ENCODE peak calls at places on chromosome 4, in seven cellular contexts. A is HepG2; Z is heart right ventricle; X is left lung; W is A549; I is CD4-positive, CD25-positive, alpha-beta regulatory T cell; U is heart left ventricle. M is an unnamed sample.

GRCh38 chr4:74933562-74934015 is 673 bp downstream of the PARM1 start:
- ATAC-seq in Z (peak), I (no peak), U (peak), W (peak), X (peak), A (no peak), M (no peak)

GRCh38 chr4:143358419-143358818 is 21.7 kb downstream of the GAB1 start:
- ATAC-seq in A (no peak), W (no peak), Z (no peak), X (no peak), U (no peak), I (no peak), M (no peak)

GRCh38 chr4:151204925-151205524 is 71.9 kb upstream of the PRSS48 start:
- ATAC-seq in Z (peak), U (no peak), X (no peak), I (no peak), A (peak), W (peak), M (no peak)

GRCh38 chr4:103137446-103137827 is 37.8 kb upstream of the BDH2 start:
- ATAC-seq in A (no peak), U (no peak), I (no peak), X (no peak), Z (no peak), W (no peak), M (no peak)

GRCh38 chr4:26094076-26094475 is 180.1 kb downstream of the SMIM20 start:
- ATAC-seq in Z (no peak), A (no peak), W (no peak), X (no peak), I (no peak), U (no peak), M (peak)

GRCh38 chr4:185357733-185358440 is 37.8 kb downstream of the LRP2BP start:
- ATAC-seq in U (no peak), I (no peak), W (no peak), Z (no peak), X (no peak), A (no peak), M (no peak)

GRCh38 chr4:177251237-177251636 is 58.4 kb upstream of the NEIL3 start:
- ATAC-seq in U (no peak), Z (no peak), W (no peak), A (no peak), X (no peak), I (peak), M (no peak)

GRCh38 chr4:77821775-77822174 is 2.6 kb upstream of the CNOT6L start:
- ATAC-seq in W (no peak), Z (no peak), U (no peak), X (no peak), I (peak), A (no peak), M (no peak)

GRCh38 chr4:163815776-163816175 is 321.3 kb downstream of the TMA16 start:
- ATAC-seq in X (no peak), Z (no peak), W (no peak), U (no peak), A (no peak), I (no peak), M (no peak)

GRCh38 chr4:74934016-74934821 is 1.3 kb downstream of the PARM1 start:
- ATAC-seq in X (peak), W (peak), A (no peak), Z (peak), I (no peak), U (peak), M (no peak)

GRCh38 chr4:113349400-113349799 is 299.9 kb downstream of the ANK2 start:
- ATAC-seq in I (no peak), X (no peak), U (no peak), Z (no peak), W (no peak), A (no peak), M (no peak)

GRCh38 chr4:139619644-139620043 is 46.0 kb upstream of the MGST2 start:
- ATAC-seq in X (peak), U (peak), Z (no peak), W (peak), I (no peak), A (peak), M (no peak)

GRCh38 chr4:57499786-57500185 is 389.6 kb upstream of the IGFBP7 start:
- ATAC-seq in U (no peak), X (no peak), I (no peak), W (peak), A (peak), Z (no peak), M (no peak)

GRCh38 chr4:33161202-33161601 is 2441.0 kb downstream of the PCDH7 start:
- ATAC-seq in Z (no peak), U (no peak), A (no peak), W (no peak), X (no peak), I (no peak), M (no peak)

GRCh38 chr4:144778364-144778763 is 132.4 kb downstream of the HHIP start:
- ATAC-seq in U (no peak), A (no peak), Z (no peak), W (no peak), I (no peak), X (no peak), M (no peak)

GRCh38 chr4:87620086-87620485 is 11.8 kb downstream of the DSPP start:
- ATAC-seq in X (no peak), U (no peak), Z (no peak), I (no peak), W (no peak), A (no peak), M (no peak)

GRCh38 chr4:77040265-77040664 is 35.5 kb downstream of the CCNI start:
- ATAC-seq in I (no peak), X (no peak), U (no peak), A (no peak), W (no peak), Z (no peak), M (no peak)

GRCh38 chr4:17276821-17277220 is 235.1 kb downstream of the QDPR start:
- ATAC-seq in I (no peak), A (no peak), W (no peak), U (peak), Z (no peak), X (peak), M (no peak)

M was measured in gastroesophageal sphincter.